ENCODE peak calls at places on chromosomes 11 and 22, in seven cellular contexts. U, I, E, P, X, W and Z are unnamed samples.

GRCh38 chr11:7523416-7524210 is 9.8 kb downstream of the PPFIBP2 start:
- DNase-seq in U (no peak), I (no peak), E (peak; percentile 51), P (no peak), X (no peak), W (no peak), Z (no peak)

GRCh38 chr11:95375881-95376280 is 144.9 kb upstream of the SESN3 start:
- DNase-seq in U (no peak), I (no peak), E (no peak), P (peak; percentile 56), X (peak; percentile 78), W (peak; percentile 81), Z (no peak)

GRCh38 chr11:3221408-3222002 is 2.9 kb upstream of the MRGPRG start:
- DNase-seq in U (no peak), I (peak; percentile 52), E (peak; percentile 89), P (no peak), X (peak; percentile 43), W (no peak), Z (no peak)

GRCh38 chr11:83047515-83048225 is 24.0 kb downstream of the RAB30 start:
- DNase-seq in U (no peak), I (no peak), E (no peak), P (no peak), X (no peak), W (no peak), Z (no peak)

GRCh38 chr11:2585566-2586090 is 114.2 kb downstream of the KCNQ1OT1 start:
- DNase-seq in U (no peak), I (peak; percentile 19), E (no peak), P (no peak), X (peak; percentile 6), W (no peak), Z (no peak)

GRCh38 chr22:42368379-42369249 is 63.6 kb downstream of the NFAM1 start:
- DNase-seq in U (no peak), I (no peak), E (no peak), P (no peak), X (no peak), W (no peak), Z (no peak)

GRCh38 chr11:12329797-12330196 is 47.6 kb upstream of the PARVA start:
- DNase-seq in U (no peak), I (no peak), E (no peak), P (no peak), X (no peak), W (no peak), Z (peak; percentile 25)

GRCh38 chr22:40312050-40312449 is 34.2 kb upstream of the ADSL start:
- DNase-seq in U (no peak), I (no peak), E (no peak), P (no peak), X (no peak), W (no peak), Z (no peak)

GRCh38 chr11:121129362-121130340 is 28.6 kb downstream of the TECTA start:
- DNase-seq in U (no peak), I (no peak), E (no peak), P (no peak), X (no peak), W (no peak), Z (no peak)

GRCh38 chr11:28298209-28298608 is 190.0 kb downstream of the METTL15 start:
- DNase-seq in U (no peak), I (no peak), E (no peak), P (no peak), X (no peak), W (no peak), Z (no peak)

GRCh38 chr11:69661413-69661715 is 13.8 kb downstream of the LTO1 start:
- DNase-seq in U (no peak), I (no peak), E (no peak), P (no peak), X (no peak), W (no peak), Z (no peak)

GRCh38 chr22:28025333-28025732 is 106.3 kb upstream of the PITPNB start:
- DNase-seq in U (no peak), I (peak; percentile 72), E (peak; percentile 41), P (no peak), X (no peak), W (no peak), Z (peak; percentile 80)

GRCh38 chr11:126929186-126930085 is 71.1 kb downstream of the KIRREL3 start:
- DNase-seq in U (no peak), I (no peak), E (no peak), P (peak; percentile 48), X (peak; percentile 56), W (no peak), Z (no peak)

GRCh38 chr22:41772645-41773044 is 27.8 kb upstream of the CCDC134 start:
- DNase-seq in U (no peak), I (no peak), E (no peak), P (no peak), X (no peak), W (no peak), Z (no peak)

GRCh38 chr11:100640646-100641045 is 46.4 kb upstream of the ARHGAP42 start:
- DNase-seq in U (no peak), I (no peak), E (no peak), P (no peak), X (no peak), W (peak; percentile 57), Z (peak; percentile 15)

GRCh38 chr11:43685483-43685882 is 4.9 kb downstream of the HSD17B12 start:
- DNase-seq in U (no peak), I (no peak), E (no peak), P (no peak), X (no peak), W (peak; percentile 40), Z (no peak)

GRCh38 chr11:73350908-73351636 is 25.1 kb upstream of the RELT start:
- DNase-seq in U (peak; percentile 71), I (peak; percentile 90), E (no peak), P (peak; percentile 29), X (peak; percentile 90), W (peak; percentile 87), Z (peak; percentile 50)

GRCh38 chr11:114090976-114091375 is 31.5 kb downstream of the ZBTB16 start:
- DNase-seq in U (no peak), I (no peak), E (no peak), P (no peak), X (no peak), W (no peak), Z (no peak)

GRCh38 chr11:61488651-61489291 is 19.8 kb upstream of the LRRC10B start:
- DNase-seq in U (no peak), I (peak; percentile 51), E (no peak), P (no peak), X (peak; percentile 57), W (peak; percentile 38), Z (peak; percentile 42)

GRCh38 chr22:49179175-49179574 is 648.5 kb downstream of the BRD1 start:
- DNase-seq in U (no peak), I (no peak), E (no peak), P (no peak), X (no peak), W (no peak), Z (no peak)

GRCh38 chr11:15918212-15918611 is 438.1 kb downstream of the SOX6 start:
- DNase-seq in U (no peak), I (no peak), E (peak; percentile 26), P (no peak), X (no peak), W (no peak), Z (no peak)

GRCh38 chr11:126359431-126360048 is 4.1 kb downstream of the ST3GAL4 start:
- DNase-seq in U (no peak), I (peak; percentile 86), E (no peak), P (no peak), X (peak; percentile 93), W (peak; percentile 83), Z (peak; percentile 66)

GRCh38 chr11:65404210-65404609 is 17.8 kb downstream of the FRMD8 start:
- DNase-seq in U (no peak), I (no peak), E (no peak), P (no peak), X (no peak), W (no peak), Z (no peak)

GRCh38 chr22:42270512-42271190 is at the start of gene TCF20:
- DNase-seq in U (peak; percentile 78), I (peak; percentile 90), E (peak; percentile 92), P (peak; percentile 25), X (peak; percentile 96), W (peak; percentile 71), Z (peak; percentile 86)

GRCh38 chr11:62544521-62545436 is 1.8 kb downstream of the AHNAK start:
- DNase-seq in U (peak; percentile 22), I (no peak), E (no peak), P (no peak), X (no peak), W (no peak), Z (no peak)

GRCh38 chr11:54558407-54558806 is 45.4 kb downstream of the OR4C46 start:
- DNase-seq in U (no peak), I (no peak), E (no peak), P (no peak), X (no peak), W (peak; percentile 1), Z (no peak)

GRCh38 chr22:42291287-42291686 is 20.8 kb upstream of the TCF20 start:
- DNase-seq in U (no peak), I (no peak), E (no peak), P (no peak), X (no peak), W (no peak), Z (no peak)

GRCh38 chr22:24244144-24244787 is 616 bp downstream of the GGT5 start:
- DNase-seq in U (no peak), I (peak; percentile 84), E (no peak), P (no peak), X (no peak), W (peak; percentile 81), Z (peak; percentile 67)

GRCh38 chr11:109422755-109423113 is 744 bp downstream of the C11orf87 start:
- DNase-seq in U (no peak), I (peak; percentile 63), E (no peak), P (no peak), X (peak; percentile 61), W (peak; percentile 27), Z (peak; percentile 23)

GRCh38 chr22:48567213-48567975 is 1260.3 kb downstream of the BRD1 start:
- DNase-seq in U (no peak), I (peak; percentile 83), E (no peak), P (no peak), X (peak; percentile 89), W (no peak), Z (no peak)

GRCh38 chr11:17734418-17734911 is at the start of gene KCNC1:
- DNase-seq in U (no peak), I (peak; percentile 93), E (peak; percentile 81), P (no peak), X (peak; percentile 84), W (peak; percentile 43), Z (peak; percentile 73)

GRCh38 chr22:36325163-36326031 is 62.4 kb downstream of the MYH9 start:
- DNase-seq in U (no peak), I (no peak), E (no peak), P (peak; percentile 60), X (peak; percentile 83), W (peak; percentile 95), Z (no peak)

GRCh38 chr11:10108901-10109665 is 184.9 kb downstream of the SBF2 start:
- DNase-seq in U (no peak), I (no peak), E (no peak), P (no peak), X (peak; percentile 35), W (peak; percentile 74), Z (no peak)

GRCh38 chr22:28183078-28183870 is 264.2 kb upstream of the PITPNB start:
- DNase-seq in U (no peak), I (no peak), E (no peak), P (no peak), X (no peak), W (no peak), Z (no peak)

GRCh38 chr11:61092280-61092766 is 10.0 kb upstream of the CD5 start:
- DNase-seq in U (peak; percentile 12), I (no peak), E (no peak), P (no peak), X (no peak), W (no peak), Z (no peak)